ENCODE peak calls at places on chromosome 21, in six cellular contexts. E is esophagus muscularis mucosa, G is cardiac muscle cell, U is BJ, V is H9, I is endodermal cell. H is an unnamed sample. For H3K27me3, the result is how much of the 10 kb centered on the place peaks cover.

GRCh38 chr21:35281946-35282345 is 232.8 kb upstream of the RUNX1 start:
- DNase-seq in U (no peak), I (no peak), G (no peak), E (no peak), V (no peak), H (no peak)

GRCh38 chr21:15943009-15943666 is 213.4 kb downstream of the USP25 start:
- DNase-seq in I (no peak), G (no peak), U (no peak), E (no peak), V (no peak), H (no peak)

GRCh38 chr21:34333150-34333739 is 30.6 kb upstream of the KCNE2 start:
- DNase-seq in V (no peak), G (no peak), E (no peak), I (no peak), U (peak), H (no peak)

GRCh38 chr21:37214952-37215351 is 52.2 kb downstream of the VPS26C start:
- DNase-seq in U (no peak), I (no peak), G (no peak), V (no peak), E (no peak), H (no peak)

GRCh38 chr21:15171546-15171945 is 106.7 kb upstream of the NRIP1 start:
- DNase-seq in E (no peak), G (no peak), U (no peak), I (no peak), V (no peak), H (no peak)

GRCh38 chr21:42012763-42013329 is 2.7 kb upstream of the ZBTB21 start:
- DNase-seq in G (no peak), I (no peak), V (no peak), E (no peak), U (no peak), H (no peak)

GRCh38 chr21:42845296-42845965 is 33.9 kb downstream of the WDR4 start:
- DNase-seq in I (peak), U (no peak), G (no peak), V (peak), E (no peak), H (peak)

GRCh38 chr21:36615274-36615964 is 83.5 kb upstream of the SIM2 start:
- DNase-seq in V (peak), I (peak), U (no peak), E (no peak), G (no peak), H (peak)

GRCh38 chr21:36162631-36163030 is 6.0 kb downstream of the DOP1B start:
- DNase-seq in V (no peak), G (no peak), I (no peak), E (no peak), U (no peak), H (no peak)

GRCh38 chr21:26127918-26128317 is 42.7 kb downstream of the APP start:
- DNase-seq in U (no peak), V (no peak), I (no peak), E (no peak), G (no peak), H (no peak)

GRCh38 chr21:21165063-21165645 is 166.9 kb downstream of the NCAM2 start:
- DNase-seq in I (no peak), U (peak), E (no peak), V (no peak), G (no peak), H (no peak)

GRCh38 chr21:43283136-43283924 is 114.5 kb downstream of the CRYAA start:
- DNase-seq in U (no peak), V (no peak), I (no peak), G (no peak), E (no peak), H (no peak)

GRCh38 chr21:15436031-15436430 is 293.8 kb upstream of the USP25 start:
- DNase-seq in G (no peak), E (no peak), I (no peak), V (no peak), U (no peak), H (no peak)

GRCh38 chr21:42991992-42992740 is 17.8 kb downstream of the PKNOX1 start:
- DNase-seq in G (peak), E (peak), I (peak), U (peak), V (peak), H (no peak)

GRCh38 chr21:42155045-42155855 is 63.7 kb upstream of the ABCG1 start:
- DNase-seq in I (peak), E (no peak), V (peak), G (no peak), U (no peak), H (no peak)

GRCh38 chr21:37668462-37669239 is 247.6 kb downstream of the KCNJ6 start:
- DNase-seq in E (no peak), V (peak), I (peak), G (no peak), U (no peak), H (no peak)

DNA sequence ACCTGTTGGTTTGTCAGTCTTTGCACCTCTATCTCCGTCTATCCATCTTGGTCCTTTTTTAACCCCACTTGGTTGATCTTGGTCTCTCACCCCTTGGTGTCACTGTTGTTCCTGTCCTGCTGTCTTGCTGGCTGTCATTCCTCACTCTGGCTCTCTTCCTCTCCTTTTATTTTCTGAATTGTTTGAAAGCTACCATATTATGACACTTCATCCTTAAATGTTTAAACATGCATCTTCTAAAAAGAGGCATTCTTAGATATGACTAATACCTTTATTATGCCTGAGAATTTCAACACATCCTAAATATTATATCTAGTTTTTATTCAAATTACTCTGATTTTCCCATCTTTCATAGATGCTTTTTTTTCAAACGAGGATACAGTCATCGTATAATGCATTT is 37.0 kb downstream of the BACH1 start:
- DNase-seq in E (no peak), I (no peak), V (no peak), U (no peak), G (no peak), H (no peak)
- TF ChIP-seq CTCF in E (no peak), I (peak), V (peak), U (no peak), G (no peak), H (peak)

DNA sequence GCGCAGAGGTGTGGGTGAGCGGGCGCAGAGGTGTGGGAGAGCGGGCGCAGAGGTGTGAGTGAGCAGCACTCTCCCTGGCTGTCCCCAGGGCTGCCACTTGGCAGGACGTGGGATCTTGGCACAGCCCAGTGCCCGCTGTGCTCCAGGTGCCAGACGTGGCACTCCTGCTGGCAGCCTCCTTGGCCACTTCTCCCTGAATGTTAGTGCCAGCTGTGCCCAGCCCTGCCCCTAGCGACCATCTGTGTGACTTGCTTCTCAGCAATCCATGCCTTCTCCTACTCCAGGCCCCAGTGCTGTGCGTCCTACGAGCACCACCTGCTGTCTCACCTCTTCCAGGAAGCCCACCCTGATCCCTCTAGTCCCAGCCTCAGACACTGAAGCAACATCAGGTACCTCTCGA is 30.5 kb downstream of the KRTAP10-1 start:
- DNase-seq in I (no peak), V (no peak), G (no peak), U (no peak), E (no peak), H (no peak)
- H3K27me3 ChIP-seq in I (under half), V (under half), G (under half), U (under half), E (under half), H (under half)

GRCh38 chr21:44763451-44764318 is 37.9 kb downstream of the UBE2G2 start:
- DNase-seq in V (no peak), E (no peak), U (no peak), G (no peak), I (no peak), H (peak)
- TF ChIP-seq CTCF in V (no peak), E (no peak), U (no peak), G (no peak), I (no peak), H (no peak)

GRCh38 chr21:31873275-31873695 is 465 bp downstream of the HUNK start:
- DNase-seq in G (peak), V (peak), E (no peak), U (no peak), I (peak), H (peak)

GRCh38 chr21:31874817-31875216 is 2.0 kb downstream of the HUNK start:
- DNase-seq in G (peak), V (peak), E (no peak), I (peak), U (no peak), H (peak)

GRCh38 chr21:31875424-31876097 is 2.7 kb downstream of the HUNK start:
- DNase-seq in V (no peak), I (no peak), U (no peak), E (no peak), G (no peak), H (no peak)

GRCh38 chr21:31872452-31873274 is at the start of gene HUNK:
- DNase-seq in V (peak), E (no peak), G (peak), I (peak), U (no peak), H (peak)

GRCh38 chr21:31873696-31874599 is 1.1 kb downstream of the HUNK start:
- DNase-seq in U (no peak), E (no peak), I (peak), V (peak), G (peak), H (peak)
- H3K27me3 ChIP-seq in U (under half), E (under half), I (half or more), V (under half), G (under half), H (under half)

GRCh38 chr21:45407629-45408247 is 2.8 kb downstream of the COL18A1 start:
- DNase-seq in V (no peak), I (peak), U (no peak), E (no peak), G (no peak), H (no peak)
- TF ChIP-seq CTCF in V (peak), I (peak), U (peak), E (no peak), G (no peak), H (peak)

H was measured in WERI-Rb-1.